ENCODE peak calls at places on chromosomes 6 and 20, in seven cellular contexts. One of them, this sample, is unnamed.

GRCh38 chr20:62751551-62752150 is 43.0 kb downstream of the NTSR1 start:
- DNase-seq in AG04450: no peak
- DNase-seq in Right ventricle myocardium superior: peak
- DNase-seq in mesothelial cell of epicardium: no peak
- DNase-seq in GM04503: no peak
- DNase-seq in activated CD4-positive, alpha-beta T cell treated with anti-CD3 and anti-CD28 coated beads, Interleukin-2, amount 50 U/mL, for 1 hour: no peak
- DNase-seq in endothelial cell: no peak
- DNase-seq in this sample: no peak

GRCh38 chr20:40718214-40718949 is 29.3 kb upstream of the MAFB start:
- DNase-seq in AG04450: no peak
- DNase-seq in Right ventricle myocardium superior: no peak
- DNase-seq in mesothelial cell of epicardium: no peak
- DNase-seq in GM04503: no peak
- DNase-seq in activated CD4-positive, alpha-beta T cell treated with anti-CD3 and anti-CD28 coated beads, Interleukin-2, amount 50 U/mL, for 1 hour: no peak
- DNase-seq in endothelial cell: no peak
- DNase-seq in this sample: no peak

GRCh38 chr6:54107470-54107869 is 3.8 kb upstream of the MLIP start:
- DNase-seq in AG04450: no peak
- DNase-seq in Right ventricle myocardium superior: no peak
- DNase-seq in mesothelial cell of epicardium: no peak
- DNase-seq in GM04503: no peak
- DNase-seq in activated CD4-positive, alpha-beta T cell treated with anti-CD3 and anti-CD28 coated beads, Interleukin-2, amount 50 U/mL, for 1 hour: no peak
- DNase-seq in endothelial cell: no peak
- DNase-seq in this sample: no peak

GRCh38 chr6:159398633-159399032 is 229.4 kb downstream of the FNDC1 start:
- DNase-seq in AG04450: no peak
- DNase-seq in Right ventricle myocardium superior: no peak
- DNase-seq in mesothelial cell of epicardium: no peak
- DNase-seq in GM04503: no peak
- DNase-seq in activated CD4-positive, alpha-beta T cell treated with anti-CD3 and anti-CD28 coated beads, Interleukin-2, amount 50 U/mL, for 1 hour: no peak
- DNase-seq in endothelial cell: no peak
- DNase-seq in this sample: no peak

GRCh38 chr6:56860466-56860865 is 94.4 kb upstream of the BEND6 start:
- DNase-seq in AG04450: no peak
- DNase-seq in Right ventricle myocardium superior: no peak
- DNase-seq in mesothelial cell of epicardium: no peak
- DNase-seq in GM04503: no peak
- DNase-seq in activated CD4-positive, alpha-beta T cell treated with anti-CD3 and anti-CD28 coated beads, Interleukin-2, amount 50 U/mL, for 1 hour: no peak
- DNase-seq in endothelial cell: no peak
- DNase-seq in this sample: no peak

GRCh38 chr20:35523298-35523888 is 6.1 kb downstream of the C20orf173 start:
- DNase-seq in AG04450: no peak
- DNase-seq in Right ventricle myocardium superior: no peak
- DNase-seq in mesothelial cell of epicardium: no peak
- DNase-seq in GM04503: no peak
- DNase-seq in activated CD4-positive, alpha-beta T cell treated with anti-CD3 and anti-CD28 coated beads, Interleukin-2, amount 50 U/mL, for 1 hour: peak
- DNase-seq in endothelial cell: peak
- DNase-seq in this sample: no peak

GRCh38 chr20:4090756-4091331 is 75.5 kb upstream of the RNF24 start:
- DNase-seq in AG04450: peak
- DNase-seq in Right ventricle myocardium superior: no peak
- DNase-seq in mesothelial cell of epicardium: no peak
- DNase-seq in GM04503: peak
- DNase-seq in activated CD4-positive, alpha-beta T cell treated with anti-CD3 and anti-CD28 coated beads, Interleukin-2, amount 50 U/mL, for 1 hour: no peak
- DNase-seq in endothelial cell: no peak
- DNase-seq in this sample: no peak

GRCh38 chr6:81769834-81770233 is 17.4 kb upstream of the TENT5A start:
- DNase-seq in AG04450: no peak
- DNase-seq in Right ventricle myocardium superior: no peak
- DNase-seq in mesothelial cell of epicardium: no peak
- DNase-seq in GM04503: no peak
- DNase-seq in activated CD4-positive, alpha-beta T cell treated with anti-CD3 and anti-CD28 coated beads, Interleukin-2, amount 50 U/mL, for 1 hour: no peak
- DNase-seq in endothelial cell: no peak
- DNase-seq in this sample: no peak

GRCh38 chr6:168118935-168119334 is 39.9 kb upstream of the FRMD1 start:
- DNase-seq in AG04450: no peak
- DNase-seq in Right ventricle myocardium superior: no peak
- DNase-seq in mesothelial cell of epicardium: no peak
- DNase-seq in GM04503: no peak
- DNase-seq in activated CD4-positive, alpha-beta T cell treated with anti-CD3 and anti-CD28 coated beads, Interleukin-2, amount 50 U/mL, for 1 hour: no peak
- DNase-seq in endothelial cell: no peak
- DNase-seq in this sample: peak